ENCODE peak calls at places on chromosomes 13 and 19, in ten cellular contexts. S, G, F, T, Y, O, U, I, B and Q are unnamed samples.

GRCh38 chr19:52494518-52494917 is 33.0 kb upstream of the ZNF808 start:
- DNase-seq in F (no peak), S (no peak), I (no peak), T (no peak), U (no peak), Y (no peak), B (no peak), O (no peak), G (no peak), Q (no peak)

GRCh38 chr19:18336121-18336520 is 4.3 kb upstream of the PGPEP1 start:
- DNase-seq in I (no peak), F (no peak), B (no peak), O (no peak), T (no peak), S (no peak), Y (no peak), G (no peak), U (no peak), Q (no peak)

GRCh38 chr19:12047868-12048267 is 4.9 kb downstream of the ZNF878 start:
- DNase-seq in G (no peak), S (no peak), Y (no peak), T (no peak), U (no peak), O (no peak), B (no peak), I (no peak), F (no peak), Q (no peak)

GRCh38 chr19:36688058-36688457 is 646 bp downstream of the ZNF567 start:
- DNase-seq in O (no peak), B (no peak), Y (peak), S (no peak), I (no peak), G (peak), T (no peak), U (no peak), F (no peak), Q (no peak)

GRCh38 chr13:48506092-48506701 is 26.7 kb downstream of the RCBTB2 start:
- DNase-seq in B (no peak), O (peak), U (no peak), F (no peak), Y (no peak), T (no peak), G (no peak), I (no peak), S (no peak), Q (no peak)

GRCh38 chr13:78194904-78195639 is 276.4 kb upstream of the EDNRB start:
- DNase-seq in U (no peak), T (no peak), F (no peak), G (peak), S (peak), Y (no peak), I (no peak), O (no peak), B (peak), Q (no peak)

GRCh38 chr19:3075605-3076431 is 13.5 kb upstream of the TLE5 start:
- DNase-seq in O (peak), Y (peak), I (peak), F (no peak), S (no peak), U (peak), T (peak), G (no peak), B (peak), Q (no peak)

GRCh38 chr13:77729502-77730221 is 32.2 kb downstream of the SLAIN1 start:
- DNase-seq in B (no peak), O (no peak), G (no peak), S (no peak), U (no peak), F (no peak), T (no peak), I (peak), Y (peak), Q (no peak)

GRCh38 chr19:2949939-2950285 is 5.1 kb upstream of the ZNF77 start:
- DNase-seq in O (no peak), S (peak), B (peak), F (no peak), T (peak), G (no peak), I (no peak), Y (peak), U (no peak), Q (no peak)

GRCh38 chr13:31073859-31074718 is 87.6 kb downstream of the HSPH1 start:
- DNase-seq in B (peak), T (no peak), S (peak), O (no peak), F (no peak), Y (peak), U (no peak), G (peak), I (peak), Q (no peak)

GRCh38 chr19:3001235-3001800 is 24.0 kb downstream of the TLE6 start:
- DNase-seq in B (no peak), T (no peak), G (no peak), F (no peak), U (no peak), O (no peak), Y (no peak), I (no peak), S (no peak), Q (no peak)

GRCh38 chr19:58044886-58045285 is 11.1 kb downstream of the ZSCAN1 start:
- DNase-seq in G (no peak), I (no peak), T (no peak), B (no peak), S (no peak), U (no peak), F (no peak), O (peak), Y (no peak), Q (no peak)

GRCh38 chr19:13011653-13012389 is 16.5 kb downstream of the NFIX start:
- DNase-seq in T (no peak), I (peak), Y (no peak), O (peak), B (no peak), G (no peak), S (no peak), U (no peak), F (no peak), Q (no peak)

GRCh38 chr13:104140557-104140956 is 1074.3 kb upstream of the SLC10A2 start:
- DNase-seq in O (no peak), B (peak), G (no peak), I (no peak), Y (no peak), T (no peak), F (no peak), S (peak), U (no peak), Q (no peak)

GRCh38 chr13:79108914-79109643 is 297.0 kb downstream of the RBM26 start:
- DNase-seq in F (no peak), S (no peak), G (no peak), I (no peak), Y (no peak), T (no peak), U (no peak), O (no peak), B (peak), Q (no peak)

GRCh38 chr13:32039056-32039455 is 7.5 kb downstream of the FRY start:
- DNase-seq in F (no peak), B (no peak), O (no peak), T (no peak), I (no peak), U (no peak), G (no peak), Y (no peak), S (no peak), Q (no peak)

GRCh38 chr13:43786766-43787517 is at the start of gene ENOX1:
- DNase-seq in I (peak), O (peak), T (no peak), S (peak), F (no peak), U (peak), G (peak), Y (peak), B (peak), Q (peak)

GRCh38 chr13:41611385-41611784 is 154.0 kb downstream of the RGCC start:
- DNase-seq in F (no peak), B (no peak), O (no peak), G (no peak), S (no peak), I (no peak), U (no peak), Y (no peak), T (no peak), Q (no peak)

GRCh38 chr13:109904218-109904617 is 117.8 kb upstream of the IRS2 start:
- DNase-seq in F (no peak), O (no peak), I (no peak), Y (no peak), U (no peak), B (peak), S (no peak), T (no peak), G (peak), Q (no peak)

GRCh38 chr13:63184693-63185092 is 1769.0 kb upstream of the PCDH20 start:
- DNase-seq in S (peak), Y (no peak), B (peak), G (peak), T (no peak), O (no peak), F (no peak), I (no peak), U (no peak), Q (no peak)

GRCh38 chr13:31538067-31539042 is 201.0 kb upstream of the RXFP2 start:
- DNase-seq in S (peak), G (peak), B (peak), U (no peak), I (no peak), O (no peak), T (no peak), F (no peak), Y (no peak), Q (no peak)

GRCh38 chr19:35419046-35419445 is 29.0 kb upstream of the FFAR2 start:
- DNase-seq in U (no peak), Y (no peak), S (no peak), O (no peak), I (no peak), B (no peak), G (no peak), F (no peak), T (no peak), Q (no peak)

GRCh38 chr19:17441241-17442135 is 7.0 kb downstream of the TMEM221 start:
- DNase-seq in B (peak), S (peak), Y (peak), I (peak), G (peak), F (no peak), O (no peak), T (no peak), U (no peak), Q (no peak)

DNA sequence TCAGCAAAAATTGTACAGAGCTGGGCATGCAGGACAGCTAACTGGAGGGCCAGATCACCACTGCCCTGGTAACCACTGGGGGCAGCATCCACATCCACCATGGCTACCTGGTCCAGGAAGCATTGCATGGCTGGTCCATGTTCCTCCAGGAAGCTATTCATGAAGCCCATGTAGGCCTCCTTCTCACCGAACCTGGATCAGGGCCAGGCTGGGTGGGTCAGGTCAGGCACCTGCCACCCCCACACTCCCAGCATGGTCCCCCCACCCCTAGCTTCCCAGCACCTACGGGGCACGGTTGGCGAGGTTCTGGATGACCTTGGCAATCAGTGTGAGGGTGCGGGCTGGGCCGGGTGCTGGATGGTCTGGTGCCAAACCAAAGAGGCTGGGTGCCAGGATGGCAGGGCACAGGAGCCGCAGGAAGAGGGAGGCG is 4.6 kb upstream of the WIZ start:
- DNase-seq in B (no peak), F (no peak), T (no peak), U (no peak), S (no peak), I (no peak), Y (no peak), G (no peak), O (peak), Q (no peak)
- TF ChIP-seq CTCF in B (peak), F (peak), T (no peak), U (peak), S (peak), I (no peak), Y (no peak), G (peak), O (no peak), Q (peak)

GRCh38 chr19:1745589-1746031 is 7.7 kb upstream of the ONECUT3 start:
- DNase-seq in T (no peak), Y (no peak), F (no peak), B (peak), I (no peak), S (no peak), O (no peak), U (no peak), G (no peak), Q (no peak)

GRCh38 chr19:1746401-1747284 is 6.7 kb upstream of the ONECUT3 start:
- DNase-seq in Y (no peak), O (no peak), S (peak), F (no peak), T (no peak), I (no peak), U (no peak), G (peak), B (peak), Q (no peak)

GRCh38 chr19:1742989-1743696 is 10.2 kb upstream of the ONECUT3 start:
- DNase-seq in Y (no peak), I (no peak), B (no peak), F (no peak), O (no peak), S (no peak), G (no peak), T (no peak), U (no peak), Q (no peak)

GRCh38 chr19:1744133-1744665 is 9.1 kb upstream of the ONECUT3 start:
- DNase-seq in U (no peak), F (no peak), Y (no peak), T (no peak), G (no peak), I (no peak), O (no peak), B (no peak), S (no peak), Q (no peak)

DNA sequence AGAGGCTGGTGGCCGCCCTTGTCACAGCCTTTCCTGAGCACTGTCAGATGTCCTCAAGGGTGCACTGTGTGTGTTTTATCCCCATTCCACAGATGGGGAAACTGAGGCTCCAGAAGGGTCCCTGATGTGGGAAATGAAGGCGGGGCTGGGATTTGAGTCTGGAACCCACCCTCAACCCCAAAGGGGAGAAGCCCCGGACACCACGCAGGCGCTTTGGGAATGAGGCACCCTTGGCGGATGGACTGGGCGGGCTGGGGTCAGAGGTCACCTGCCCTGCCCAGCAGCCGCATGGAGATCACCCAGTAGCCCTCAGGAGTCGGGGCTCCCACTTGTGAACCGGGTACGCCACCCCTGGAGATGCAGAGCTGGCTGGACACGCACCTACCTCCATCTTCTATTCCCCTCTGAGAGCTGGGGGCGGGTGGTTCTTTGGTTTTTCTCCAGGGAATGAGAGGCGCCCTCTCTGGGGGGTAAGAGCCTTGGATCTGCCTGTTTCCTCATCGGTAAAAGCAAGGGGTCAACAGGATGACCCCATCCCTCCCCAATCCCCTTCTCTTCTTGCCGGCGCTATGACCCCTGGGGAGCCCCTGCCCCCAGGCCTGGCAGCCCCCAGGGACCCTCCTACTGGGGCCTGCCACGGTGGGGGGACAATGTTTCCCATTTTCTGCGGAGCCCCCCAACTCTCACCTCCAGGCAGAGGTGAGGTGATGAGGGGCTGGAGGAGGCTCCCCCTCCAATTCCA is 8.3 kb upstream of the ONECUT3 start:
- DNase-seq in B (no peak), I (no peak), S (no peak), T (no peak), O (no peak), G (no peak), U (no peak), F (no peak), Y (no peak), Q (no peak)
- TF ChIP-seq CTCF in B (no peak), I (no peak), S (no peak), T (no peak), O (no peak), G (no peak), U (no peak), F (no peak), Y (no peak), Q (no peak)

GRCh38 chr19:1471514-1472107 is 7.4 kb downstream of the C19orf25 start:
- DNase-seq in S (no peak), U (no peak), B (no peak), F (no peak), T (no peak), Y (no peak), I (peak), G (no peak), O (no peak), Q (no peak)
- TF ChIP-seq CTCF in S (no peak), U (no peak), B (no peak), F (peak), T (no peak), Y (no peak), I (no peak), G (peak), O (no peak), Q (peak)

GRCh38 chr19:29873024-29873800 is 61.4 kb downstream of the CCNE1 start:
- DNase-seq in F (no peak), I (peak), Y (peak), G (no peak), B (peak), O (peak), U (peak), S (no peak), T (peak), Q (peak)

GRCh38 chr19:29873801-29874575 is 62.2 kb downstream of the CCNE1 start:
- DNase-seq in F (no peak), S (no peak), O (no peak), Y (no peak), T (no peak), U (no peak), G (no peak), B (no peak), I (no peak), Q (peak)

GRCh38 chr19:29871143-29871542 is 59.4 kb downstream of the CCNE1 start:
- DNase-seq in T (no peak), O (no peak), G (no peak), I (no peak), B (no peak), Y (no peak), S (no peak), F (no peak), U (no peak), Q (peak)

GRCh38 chr19:29875931-29876330 is 64.1 kb downstream of the CCNE1 start:
- DNase-seq in I (no peak), U (no peak), S (no peak), B (no peak), F (no peak), G (no peak), O (no peak), T (no peak), Y (no peak), Q (peak)

GRCh38 chr19:29872224-29872731 is 60.5 kb downstream of the CCNE1 start:
- DNase-seq in I (peak), F (no peak), T (no peak), O (no peak), Y (no peak), B (peak), U (no peak), S (no peak), G (no peak), Q (peak)
- TF ChIP-seq CTCF in I (peak), F (peak), T (no peak), O (no peak), Y (no peak), B (peak), U (peak), S (peak), G (no peak), Q (peak)

DNA sequence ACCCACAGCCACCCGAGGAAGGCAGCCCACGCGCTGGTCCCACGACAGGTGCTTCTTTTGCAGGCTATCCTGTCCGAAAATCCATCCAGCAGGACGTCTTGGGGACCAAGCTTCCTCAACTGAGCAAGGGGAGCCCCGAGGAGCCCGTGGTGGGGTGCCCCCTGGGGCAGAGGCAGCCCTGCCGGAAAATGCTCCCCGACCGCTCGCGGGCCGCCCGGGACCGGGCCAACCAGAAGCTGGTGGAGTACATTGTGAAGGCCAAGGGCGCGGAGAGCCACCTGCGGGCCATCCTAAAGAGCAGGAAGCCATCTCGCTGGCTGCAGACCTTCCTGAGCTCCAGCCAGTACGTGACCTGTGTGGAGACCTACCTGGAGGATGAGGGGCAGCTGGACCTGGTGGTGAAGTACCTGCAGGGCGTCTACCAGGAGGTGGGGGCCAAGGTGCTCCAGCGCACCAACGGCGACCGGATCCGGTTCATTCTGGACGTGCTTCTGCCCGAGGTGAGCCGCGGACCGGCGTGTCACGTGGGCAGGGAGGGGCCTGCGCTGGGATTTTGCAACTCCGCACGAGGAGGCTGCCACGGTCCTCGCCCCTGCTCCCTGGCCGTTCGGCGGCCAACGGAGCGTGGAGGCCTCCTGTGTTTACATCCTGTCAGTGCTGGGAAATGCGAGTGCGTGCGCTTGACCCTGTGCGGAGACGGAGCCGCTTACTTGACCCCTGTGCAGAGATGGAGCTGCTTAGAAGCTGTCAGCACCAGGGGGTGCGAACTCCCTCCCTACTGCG is 12.9 kb upstream of the NDUFS7 start:
- DNase-seq in U (no peak), B (no peak), O (no peak), Y (no peak), S (no peak), T (no peak), I (no peak), F (no peak), G (no peak), Q (no peak)
- TF ChIP-seq CTCF in U (no peak), B (no peak), O (no peak), Y (no peak), S (no peak), T (no peak), I (no peak), F (no peak), G (no peak), Q (no peak)

GRCh38 chr19:45403781-45404556 is 900 bp downstream of the PPP1R13L start:
- DNase-seq in S (peak), B (peak), F (no peak), Y (peak), G (no peak), I (peak), U (peak), O (peak), T (peak), Q (no peak)
- TF ChIP-seq CTCF in S (peak), B (peak), F (peak), Y (peak), G (peak), I (peak), U (no peak), O (peak), T (no peak), Q (peak)